ENCODE peak calls at places on chromosomes 2 and 18, in six cellular contexts. H is lower lobe of right lung, R is body of pancreas, K is AG04450, C is kidney epithelial cell, G is A549. M is an unnamed sample.

GRCh38 chr2:182929972-182930371 is 63.5 kb upstream of the FRZB start:
- DNase-seq in H (no peak), R (no peak), K (no peak), C (no peak), G (no peak), M (no peak)

GRCh38 chr2:27723372-27724144 is 48.0 kb upstream of the MRPL33 start:
- DNase-seq in H (peak; percentile 61), R (peak; percentile 76), K (peak; percentile 46), C (no peak), G (peak; percentile 92), M (peak; percentile 83)

GRCh38 chr2:234512884-234513669 is 16.2 kb upstream of the ARL4C start:
- DNase-seq in H (no peak), R (no peak), K (no peak), C (no peak), G (no peak), M (peak; percentile 74)

GRCh38 chr2:27730980-27731691 is 40.4 kb upstream of the MRPL33 start:
- DNase-seq in H (no peak), R (no peak), K (no peak), C (no peak), G (no peak), M (no peak)

GRCh38 chr2:106104332-106105062 is 89.6 kb downstream of the UXS1 start:
- DNase-seq in H (no peak), R (peak; percentile 69), K (no peak), C (no peak), G (peak; percentile 69), M (peak; percentile 55)

GRCh38 chr18:39523281-39523680 is 1957.7 kb upstream of the CELF4 start:
- DNase-seq in H (no peak), R (no peak), K (peak; percentile 3), C (peak; percentile 58), G (peak; percentile 38), M (no peak)

GRCh38 chr18:495017-495416 is 5.5 kb downstream of the COLEC12 start:
- DNase-seq in H (no peak), R (no peak), K (no peak), C (no peak), G (no peak), M (no peak)

GRCh38 chr2:206533977-206534376 is 90.6 kb downstream of the ADAM23 start:
- DNase-seq in H (no peak), R (no peak), K (no peak), C (no peak), G (no peak), M (no peak)

GRCh38 chr18:55400590-55401274 is 187.3 kb downstream of the TCF4 start:
- DNase-seq in H (no peak), R (no peak), K (no peak), C (no peak), G (no peak), M (no peak)

GRCh38 chr2:237885931-237886701 is 26.7 kb downstream of the RAMP1 start:
- DNase-seq in H (peak; percentile 44), R (no peak), K (no peak), C (no peak), G (no peak), M (no peak)

GRCh38 chr2:127145255-127145899 is 38.4 kb upstream of the BIN1 start:
- DNase-seq in H (no peak), R (no peak), K (no peak), C (no peak), G (no peak), M (no peak)

GRCh38 chr2:175030380-175031271 is 25.4 kb upstream of the CHN1 start:
- DNase-seq in H (no peak), R (no peak), K (peak; percentile 8), C (no peak), G (peak; percentile 58), M (peak; percentile 59)

GRCh38 chr2:231392431-231393148 is 2.9 kb upstream of the B3GNT7 start:
- DNase-seq in H (no peak), R (no peak), K (no peak), C (no peak), G (no peak), M (no peak)

GRCh38 chr2:236562434-236562833 is 7.2 kb upstream of the ACKR3 start:
- DNase-seq in H (no peak), R (peak; percentile 72), K (no peak), C (no peak), G (peak; percentile 50), M (no peak)

GRCh38 chr18:58496937-58497336 is 132.0 kb downstream of the ALPK2 start:
- DNase-seq in H (no peak), R (no peak), K (no peak), C (no peak), G (peak; percentile 32), M (peak; percentile 58)
- TF ChIP-seq CTCF in H (peak; percentile 15), R (no peak), K (peak; percentile 25), C (peak; percentile 34), G (no peak), M (peak; percentile 77)

DNA sequence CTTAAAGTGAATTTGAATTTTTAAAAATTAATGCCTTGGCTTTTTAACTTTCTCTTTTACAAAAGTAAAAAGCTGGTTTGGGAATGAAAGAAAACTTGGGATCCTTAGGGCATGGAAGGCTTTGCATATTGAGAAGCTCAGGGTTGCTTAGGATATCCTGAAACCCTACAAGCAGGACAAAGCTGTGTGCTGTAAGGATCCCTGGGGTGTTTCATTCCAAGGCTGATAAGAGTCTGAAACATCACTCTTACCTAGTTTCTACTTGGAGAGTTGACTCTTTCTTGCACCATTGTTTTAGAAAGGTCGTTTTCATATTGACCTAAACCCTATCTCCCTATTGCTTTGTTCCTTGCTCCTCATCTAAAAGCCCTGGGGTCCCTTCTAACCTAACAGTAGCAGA is 325.9 kb upstream of the NT5C1B start:
- DNase-seq in H (no peak), R (no peak), K (no peak), C (no peak), G (no peak), M (no peak)
- H3K4me3 ChIP-seq in H (no peak overlapping the region), R (no peak overlapping the region), K (no peak overlapping the region), C (no peak overlapping the region), G (no peak overlapping the region), M (no peak overlapping the region)

GRCh38 chr2:43950383-43951008 is 45.3 kb downstream of the LRPPRC start:
- DNase-seq in H (no peak), R (no peak), K (no peak), C (no peak), G (peak; percentile 69), M (no peak)
- TF ChIP-seq CTCF in H (peak; percentile 30), R (peak; percentile 5), K (peak; percentile 52), C (peak; percentile 34), G (peak; percentile 65), M (no peak)

DNA sequence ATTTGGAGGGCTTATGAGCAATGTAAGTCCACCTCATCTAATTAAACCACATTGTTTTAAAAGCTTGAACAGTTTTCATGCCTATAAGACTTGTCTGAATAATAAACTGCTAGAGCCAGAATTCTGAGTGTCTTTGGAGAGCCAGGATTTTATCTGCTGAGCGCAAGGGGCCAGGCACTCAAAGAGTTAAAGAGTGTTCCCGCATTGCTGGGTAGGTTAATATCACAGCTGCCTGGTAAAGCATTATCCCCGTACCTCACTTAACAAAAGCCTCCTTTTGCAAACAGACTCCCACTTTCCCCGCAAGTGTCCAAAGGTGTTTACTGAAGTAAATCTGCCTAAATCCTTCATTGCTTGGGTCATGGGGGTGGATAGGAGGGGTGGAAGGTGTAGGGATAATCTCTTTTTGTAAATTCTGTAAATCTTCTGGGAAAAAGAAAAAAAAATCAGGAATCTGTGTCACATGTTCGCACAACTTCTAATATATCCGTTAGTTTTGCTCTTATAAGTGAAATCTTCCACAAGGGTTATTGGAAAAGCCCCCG is 10.8 kb downstream of the ZEB2 start:
- DNase-seq in H (no peak), R (no peak), K (no peak), C (no peak), G (no peak), M (no peak)
- H3K4me3 ChIP-seq in H (peak overlapping the region; percentile 70), R (no peak overlapping the region), K (no peak overlapping the region), C (no peak overlapping the region), G (no peak overlapping the region), M (no peak overlapping the region)

GRCh38 chr18:65227970-65228369 is 522.8 kb upstream of the CDH7 start:
- DNase-seq in H (no peak), R (no peak), K (no peak), C (no peak), G (no peak), M (no peak)
- TF ChIP-seq CTCF in H (no peak), R (no peak), K (no peak), C (peak; percentile 5), G (no peak), M (no peak)

GRCh38 chr2:71060211-71060610 is 8.2 kb upstream of the NAGK start:
- DNase-seq in H (no peak), R (no peak), K (no peak), C (no peak), G (no peak), M (no peak)

GRCh38 chr2:71064110-71064611 is 4.3 kb upstream of the NAGK start:
- DNase-seq in H (no peak), R (no peak), K (no peak), C (no peak), G (no peak), M (no peak)

GRCh38 chr2:71060871-71061270 is 7.6 kb upstream of the NAGK start:
- DNase-seq in H (no peak), R (no peak), K (no peak), C (no peak), G (no peak), M (no peak)

GRCh38 chr2:71064754-71065621 is 3.5 kb upstream of the NAGK start:
- DNase-seq in H (no peak), R (no peak), K (no peak), C (no peak), G (no peak), M (no peak)

DNA sequence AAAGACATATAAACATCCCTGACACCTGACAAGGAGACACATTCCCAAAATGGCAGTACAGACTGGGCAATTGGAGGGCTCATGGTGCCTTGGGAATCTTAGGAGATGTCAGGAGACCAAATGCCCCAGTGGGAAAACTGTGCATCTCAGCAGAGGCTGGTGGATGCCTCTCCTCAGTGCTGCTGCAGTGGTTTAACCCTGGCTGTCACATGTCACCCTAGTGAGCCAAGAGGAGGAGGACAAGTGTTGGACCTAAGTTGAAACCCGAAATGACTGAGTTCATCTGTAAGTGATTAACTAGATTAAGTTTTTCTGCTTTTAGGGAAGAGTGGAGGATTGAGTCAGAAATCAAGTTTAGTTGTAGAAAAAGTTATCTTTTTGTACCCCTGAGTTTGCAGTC is 5.2 kb upstream of the NAGK start:
- DNase-seq in H (no peak), R (no peak), K (no peak), C (no peak), G (no peak), M (no peak)
- H3K4me3 ChIP-seq in H (no peak overlapping the region), R (no peak overlapping the region), K (no peak overlapping the region), C (no peak overlapping the region), G (no peak overlapping the region), M (no peak overlapping the region)

GRCh38 chr2:34570266-34570872 is 971.3 kb upstream of the FAM98A start:
- DNase-seq in H (no peak), R (peak; percentile 59), K (no peak), C (peak; percentile 7), G (peak; percentile 47), M (peak; percentile 70)
- TF ChIP-seq CTCF in H (peak; percentile 29), R (peak; percentile 23), K (no peak), C (peak; percentile 45), G (peak; percentile 12), M (peak; percentile 87)